ENCODE peak calls at places on chromosomes 5 and 9, in six cellular contexts. U is heart left ventricle, J is stomach, G is thoracic aorta, I is sigmoid colon, N is neural progenitor cell. W is an unnamed sample.

GRCh38 chr9:19445452-19445851 is 36.6 kb downstream of the ACER2 start:
- DNase-seq in J (no peak), U (no peak), N (no peak), G (no peak), I (no peak), W (no peak)

GRCh38 chr9:113928269-113928668 is 52.2 kb downstream of the ZNF618 start:
- DNase-seq in U (no peak), I (no peak), G (no peak), N (no peak), J (no peak), W (no peak)

GRCh38 chr5:150672884-150673275 is 11.8 kb downstream of the MYOZ3 start:
- DNase-seq in J (no peak), I (no peak), G (no peak), U (no peak), N (no peak), W (no peak)

GRCh38 chr5:143714629-143715028 is 97.3 kb upstream of the HMHB1 start:
- DNase-seq in U (no peak), I (no peak), J (no peak), G (no peak), N (no peak), W (peak; percentile 68)

GRCh38 chr5:137741718-137742117 is 5.8 kb upstream of the KLHL3 start:
- DNase-seq in N (no peak), I (no peak), U (no peak), J (no peak), G (no peak), W (no peak)

GRCh38 chr9:38707885-38708640 is 11.9 kb downstream of the FAM240B start:
- DNase-seq in N (peak; percentile 49), I (no peak), U (no peak), G (no peak), J (no peak), W (no peak)

GRCh38 chr9:7119612-7120011 is 361.8 kb downstream of the KDM4C start:
- DNase-seq in G (no peak), U (no peak), I (no peak), J (no peak), N (no peak), W (no peak)

GRCh38 chr9:112049834-112050516 is 125.1 kb downstream of the SUSD1 start:
- DNase-seq in J (no peak), G (no peak), N (no peak), I (no peak), U (no peak), W (no peak)

GRCh38 chr9:104868687-104869404 is 59.1 kb downstream of the ABCA1 start:
- DNase-seq in U (peak; percentile 69), N (peak; percentile 90), J (peak; percentile 38), G (no peak), I (peak; percentile 88), W (peak; percentile 47)

GRCh38 chr5:180377556-180378197 is 24.5 kb upstream of the GFPT2 start:
- DNase-seq in I (no peak), G (no peak), N (no peak), U (no peak), J (no peak), W (no peak)

GRCh38 chr9:128372784-128373183 is 1.6 kb downstream of the URM1 start:
- DNase-seq in U (no peak), G (no peak), J (no peak), I (no peak), N (no peak), W (no peak)

GRCh38 chr9:4984171-4984570 is 901 bp upstream of the JAK2 start:
- DNase-seq in J (no peak), G (no peak), N (no peak), U (no peak), I (no peak), W (no peak)

GRCh38 chr5:64144429-64145215 is 21.0 kb upstream of the RNF180 start:
- DNase-seq in U (no peak), G (no peak), J (no peak), I (no peak), N (no peak), W (no peak)

GRCh38 chr5:4078544-4078943 is 482.9 kb downstream of the IRX1 start:
- DNase-seq in U (no peak), I (no peak), G (no peak), J (no peak), N (no peak), W (no peak)

GRCh38 chr5:133063965-133064364 is 12.2 kb downstream of the HSPA4 start:
- DNase-seq in J (no peak), N (no peak), G (no peak), U (no peak), I (no peak), W (no peak)
- H3K27ac ChIP-seq in J (no peak overlapping the region), N (no peak overlapping the region), G (no peak overlapping the region), U (no peak overlapping the region), I (no peak overlapping the region), W (no peak overlapping the region)

GRCh38 chr5:169503899-169504298 is 79.7 kb upstream of the SPDL1 start:
- DNase-seq in J (no peak), U (no peak), G (no peak), I (no peak), N (no peak), W (no peak)
- TF ChIP-seq CTCF in J (no peak), U (no peak), G (no peak), I (no peak), N (no peak), W (no peak)

GRCh38 chr5:124663101-124663506 is 83.3 kb downstream of the ZNF608 start:
- DNase-seq in J (no peak), I (no peak), N (peak; percentile 45), U (no peak), G (no peak), W (no peak)
- H3K27ac ChIP-seq in J (peak overlapping the region; percentile 64), I (no peak overlapping the region), N (peak overlapping the region; percentile 4), U (no peak overlapping the region), G (no peak overlapping the region), W (peak overlapping the region; percentile 88)

DNA sequence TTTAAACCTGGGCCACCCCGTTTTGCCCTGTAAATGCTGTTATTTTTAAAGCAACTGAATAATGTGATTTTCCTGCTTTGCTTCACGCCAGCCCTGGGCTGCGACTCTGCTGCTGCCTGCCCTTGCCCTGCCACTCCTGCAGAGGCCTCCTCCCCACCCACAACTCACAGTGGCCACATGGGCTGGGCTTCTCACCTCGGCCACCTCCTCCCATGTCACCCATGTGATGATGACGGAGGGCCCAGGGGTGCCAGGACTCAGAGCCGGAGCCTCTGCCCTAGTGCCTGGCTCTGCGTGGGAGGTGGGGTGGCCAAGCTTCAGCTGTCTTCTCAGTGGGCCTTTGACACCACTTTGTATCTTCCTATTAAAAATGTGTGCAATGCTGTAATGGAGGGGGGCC is 48.1 kb upstream of the NKD2 start:
- DNase-seq in I (no peak), G (no peak), J (no peak), N (no peak), U (peak; percentile 51), W (no peak)
- TF ChIP-seq CTCF in I (no peak), G (no peak), J (no peak), N (no peak), U (no peak), W (no peak)

GRCh38 chr5:23305055-23305454 is 202.4 kb upstream of the PRDM9 start:
- DNase-seq in N (no peak), G (no peak), U (no peak), J (no peak), I (no peak), W (no peak)

GRCh38 chr5:23303836-23304235 is 203.6 kb upstream of the PRDM9 start:
- DNase-seq in U (no peak), I (no peak), J (no peak), N (no peak), G (no peak), W (no peak)

GRCh38 chr5:23303433-23303832 is 204.0 kb upstream of the PRDM9 start:
- DNase-seq in U (no peak), G (no peak), N (no peak), I (no peak), J (no peak), W (no peak)

DNA sequence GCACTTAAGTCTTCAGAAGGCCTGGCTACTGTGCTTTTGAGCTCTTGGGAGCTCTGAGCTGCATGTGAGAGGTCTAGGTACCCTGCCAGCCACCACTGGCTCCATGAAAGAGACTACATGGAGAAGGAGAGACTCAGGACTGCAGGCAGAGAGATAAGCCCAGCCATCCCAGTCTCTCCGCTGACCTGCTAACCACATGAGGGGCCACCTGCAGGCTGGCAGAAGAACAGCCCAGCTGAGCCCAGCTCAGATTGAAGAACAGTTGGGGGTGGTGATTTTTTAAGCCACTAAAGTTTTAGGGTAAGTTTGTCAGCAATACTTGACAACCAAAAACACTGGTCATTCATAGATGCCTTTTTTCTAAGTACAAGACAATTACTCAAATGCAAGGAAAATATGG is 205.0 kb upstream of the PRDM9 start:
- DNase-seq in I (no peak), U (no peak), G (no peak), N (no peak), J (no peak), W (no peak)
- H3K27ac ChIP-seq in I (no peak overlapping the region), U (no peak overlapping the region), G (no peak overlapping the region), N (no peak overlapping the region), J (no peak overlapping the region), W (no peak overlapping the region)